ENCODE peak calls at places on chromosome 22, in eight cellular contexts. K is WERI-Rb-1, V is cardiac muscle cell, Q is thoracic aorta, I is astrocyte of the spinal cord, L is progenitor cell of endocrine pancreas, W is A549, O is HFF-Myc. S is an unnamed sample.

GRCh38 chr22:30005213-30005857 is 74.9 kb upstream of the HORMAD2 start:
- DNase-seq in V (peak; percentile 80), Q (peak; percentile 36), O (peak; percentile 67), K (peak; percentile 72), W (peak; percentile 27), L (peak; percentile 50), I (peak; percentile 78), S (peak; percentile 59)

GRCh38 chr22:26956346-26956745 is 299.0 kb downstream of the MIAT start:
- DNase-seq in W (no peak), L (no peak), Q (no peak), O (no peak), V (no peak), K (no peak), I (no peak), S (no peak)

GRCh38 chr22:46750861-46751260 is 11.6 kb upstream of the TBC1D22A start:
- DNase-seq in Q (no peak), K (no peak), O (no peak), V (no peak), W (no peak), L (no peak), I (no peak), S (no peak)

GRCh38 chr22:29030016-29030617 is 31.5 kb downstream of the C22orf31 start:
- DNase-seq in I (peak; percentile 76), K (no peak), V (peak; percentile 36), L (no peak), O (no peak), Q (no peak), W (no peak), S (no peak)

GRCh38 chr22:44248926-44249325 is 63.8 kb downstream of the SHISAL1 start:
- DNase-seq in L (no peak), K (no peak), Q (no peak), I (no peak), V (no peak), W (no peak), O (no peak), S (no peak)

GRCh38 chr22:29872989-29873388 is 10.0 kb upstream of the MTMR3 start:
- DNase-seq in L (no peak), I (no peak), K (no peak), W (no peak), O (no peak), Q (no peak), V (no peak), S (no peak)

GRCh38 chr22:26751217-26751616 is 93.8 kb downstream of the MIAT start:
- DNase-seq in I (peak; percentile 22), V (peak; percentile 61), O (no peak), L (no peak), Q (no peak), W (peak; percentile 36), K (no peak), S (no peak)

GRCh38 chr22:41429232-41429945 is 17.2 kb downstream of the TOB2 start:
- DNase-seq in L (no peak), V (no peak), W (no peak), I (no peak), Q (no peak), O (no peak), K (no peak), S (no peak)

GRCh38 chr22:47432683-47433082 is 670.2 kb downstream of the TBC1D22A start:
- DNase-seq in O (no peak), V (no peak), I (no peak), Q (no peak), K (no peak), L (no peak), W (no peak), S (no peak)

DNA sequence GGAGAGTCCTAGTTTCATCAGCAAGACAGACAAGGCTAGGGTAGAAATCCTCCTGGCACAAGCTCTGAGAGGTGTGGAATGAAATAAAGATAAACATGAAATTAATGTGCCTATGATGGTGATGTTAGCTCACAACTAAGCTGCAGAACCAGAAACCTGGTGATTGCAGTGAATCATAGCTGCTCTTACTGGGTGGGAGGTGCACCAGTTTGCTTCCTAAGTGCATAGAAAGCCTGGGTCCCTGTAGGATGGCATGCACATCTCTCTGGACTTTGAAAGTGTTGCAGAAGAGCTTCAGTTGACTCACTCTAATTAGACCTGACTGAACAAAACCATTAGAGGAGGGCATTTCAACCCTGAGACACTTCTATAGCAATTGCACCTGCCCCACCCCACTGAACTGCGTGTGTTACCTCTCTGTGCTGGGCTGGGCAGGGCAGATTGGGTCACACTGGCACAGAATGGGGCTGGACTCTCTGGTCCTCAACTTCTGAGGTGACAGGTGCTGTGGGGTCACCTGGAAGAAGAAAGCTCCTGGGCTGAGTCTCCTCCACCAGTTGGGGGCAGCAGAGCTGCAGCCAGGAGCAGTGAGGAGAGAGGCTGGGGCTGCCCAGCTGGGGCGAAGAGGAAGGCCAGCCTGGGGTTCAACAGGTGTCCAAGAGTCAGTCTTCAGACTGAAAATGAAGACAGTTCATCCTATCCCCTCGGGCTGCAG is 57.9 kb downstream of the GGTLC2 start:
- DNase-seq in K (peak; percentile 62), Q (no peak), W (no peak), O (no peak), I (no peak), L (peak; percentile 20), V (no peak), S (no peak)
- TF ChIP-seq CTCF in K (peak; percentile 86), Q (no peak), W (peak; percentile 20), O (peak; percentile 12), I (peak; percentile 35), L (peak; percentile 64), V (peak; percentile 44), S (no peak)

DNA sequence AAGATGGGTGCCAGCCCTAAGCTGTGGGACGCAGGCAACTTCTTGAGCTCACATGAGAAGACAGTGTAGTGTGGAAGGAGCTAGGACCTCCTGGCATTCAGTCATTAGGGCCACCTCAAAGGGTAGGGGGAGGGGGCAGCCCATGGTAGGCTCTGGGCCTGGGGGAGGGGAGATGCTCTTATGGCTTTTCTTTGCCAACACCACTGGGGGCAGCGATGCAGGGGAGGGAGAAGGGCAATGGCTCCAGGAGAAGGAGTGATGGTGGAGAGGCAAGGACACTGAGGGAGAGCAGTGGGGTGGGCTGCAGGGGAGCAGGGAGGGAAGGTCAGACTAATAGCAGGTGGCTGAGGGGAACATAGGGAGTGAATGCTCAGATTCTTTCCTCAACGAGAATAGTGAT is 63.3 kb upstream of the SUSD2 start:
- DNase-seq in I (no peak), O (no peak), Q (no peak), V (no peak), K (peak; percentile 51), W (no peak), L (no peak), S (no peak)
- TF ChIP-seq CTCF in I (no peak), O (no peak), Q (no peak), V (no peak), K (peak; percentile 32), W (no peak), L (no peak), S (no peak)

GRCh38 chr22:50503475-50504145 is 3.9 kb downstream of the LMF2 start:
- DNase-seq in L (no peak), K (no peak), I (no peak), O (no peak), V (no peak), Q (no peak), W (no peak), S (no peak)
- TF ChIP-seq CTCF in L (no peak), K (peak; percentile 20), I (peak; percentile 14), O (no peak), V (no peak), Q (no peak), W (no peak), S (no peak)

GRCh38 chr22:21673534-21674321 is 7.9 kb downstream of the PPIL2 start:
- DNase-seq in L (no peak), I (no peak), Q (no peak), O (no peak), V (no peak), K (peak; percentile 71), W (no peak), S (no peak)
- TF ChIP-seq CTCF in L (no peak), I (no peak), Q (no peak), O (no peak), V (no peak), K (peak; percentile 66), W (no peak), S (no peak)

GRCh38 chr22:31150615-31151014 is 9.4 kb upstream of the RNF185 start:
- DNase-seq in W (no peak), V (no peak), I (no peak), Q (no peak), L (no peak), O (no peak), K (no peak), S (no peak)
- TF ChIP-seq CTCF in W (peak; percentile 6), V (peak; percentile 41), I (peak; percentile 50), Q (no peak), L (peak; percentile 61), O (peak; percentile 39), K (peak; percentile 40), S (peak; percentile 15)

DNA sequence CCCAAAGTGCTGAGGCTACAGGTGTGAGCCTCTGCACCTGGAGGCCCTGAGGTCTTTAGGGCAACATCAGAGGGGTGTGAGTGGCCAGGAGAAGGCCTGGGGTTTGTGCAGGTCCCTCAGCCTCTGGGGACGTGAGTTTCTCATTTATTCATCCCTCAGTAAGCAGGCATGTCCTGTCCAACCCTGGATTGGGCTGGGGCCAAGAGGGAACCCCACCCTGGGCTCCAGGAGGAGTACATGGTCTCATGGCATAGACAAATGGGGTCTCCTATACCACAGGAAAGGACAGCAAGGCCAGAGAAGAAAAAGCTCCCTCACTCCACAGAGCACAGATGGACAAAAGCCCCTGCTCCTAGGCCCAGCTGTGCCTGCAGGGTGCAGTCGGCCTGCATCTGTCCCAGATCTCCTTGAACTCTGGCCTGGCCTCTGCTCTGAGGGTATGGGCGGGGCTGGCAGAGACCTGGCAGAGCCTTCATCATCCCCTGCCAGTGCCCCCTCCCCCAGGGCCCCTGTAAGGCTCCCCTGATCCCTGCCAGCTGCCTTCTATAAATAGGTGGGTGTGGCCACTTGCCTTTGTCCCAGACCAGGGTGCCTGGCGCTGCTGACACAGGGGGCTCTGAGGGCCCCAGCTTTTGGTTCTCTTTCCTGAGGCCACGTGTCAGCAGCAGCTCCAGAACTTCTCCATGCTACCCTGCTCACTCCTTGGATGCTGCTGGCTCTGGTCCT is 34.6 kb downstream of the A4GALT start:
- DNase-seq in W (peak; percentile 11), K (no peak), L (no peak), O (no peak), V (no peak), Q (no peak), I (no peak), S (no peak)
- TF ChIP-seq CTCF in W (no peak), K (no peak), L (no peak), O (no peak), V (no peak), Q (no peak), I (no peak), S (no peak)

S was measured in natural killer cell.